ENCODE peak calls at places on chromosomes 3 and 15, in seven cellular contexts. J is activated T-cell treated with anti-CD3 and anti-CD28 coated beads for 4 hours; D is HTR-8/SVneo; E is neuronal stem cell; T is naive thymus-derived CD4-positive, alpha-beta T cell; R is AG10803; H is T-cell. M is an unnamed sample.

GRCh38 chr3:49539659-49540560 is 14.4 kb upstream of the BSN start:
- DNase-seq in R (peak), H (peak), T (peak), D (peak), E (peak), J (peak), M (peak)

GRCh38 chr3:128366652-128367051 is 100.0 kb downstream of the DNAJB8 start:
- DNase-seq in R (no peak), D (no peak), E (no peak), T (no peak), J (no peak), H (no peak), M (no peak)

GRCh38 chr3:127217594-127218456 is 24.9 kb downstream of the PRR23E start:
- DNase-seq in H (no peak), T (no peak), E (no peak), R (peak), J (no peak), D (peak), M (no peak)

GRCh38 chr3:27081566-27081965 is 287.6 kb downstream of the NEK10 start:
- DNase-seq in E (no peak), D (no peak), H (no peak), R (no peak), J (no peak), T (no peak), M (no peak)

GRCh38 chr3:150146891-150147761 is 176.4 kb upstream of the PFN2 start:
- DNase-seq in T (no peak), J (no peak), R (peak), E (no peak), D (peak), H (no peak), M (no peak)

GRCh38 chr3:171163724-171164465 is 137.4 kb upstream of the SLC2A2 start:
- DNase-seq in D (no peak), R (peak), T (no peak), E (no peak), J (no peak), H (no peak), M (no peak)

GRCh38 chr15:88048237-88048636 is 208.3 kb downstream of the NTRK3 start:
- DNase-seq in J (no peak), T (no peak), D (no peak), H (no peak), E (no peak), R (no peak), M (no peak)

GRCh38 chr3:69776926-69777581 is 37.8 kb downstream of the MITF start:
- DNase-seq in H (no peak), T (no peak), R (no peak), D (no peak), E (no peak), J (no peak), M (no peak)

GRCh38 chr15:48360841-48361240 is 29.6 kb downstream of the DUT start:
- DNase-seq in J (no peak), H (no peak), T (no peak), E (no peak), R (peak), D (no peak), M (no peak)

GRCh38 chr3:129829640-129830039 is 63.9 kb downstream of the TMCC1 start:
- DNase-seq in T (no peak), E (peak), H (no peak), D (peak), J (no peak), R (peak), M (no peak)

GRCh38 chr15:48096813-48097212 is 24.0 kb upstream of the SLC24A5 start:
- DNase-seq in E (no peak), T (no peak), H (no peak), D (peak), J (no peak), R (peak), M (no peak)

GRCh38 chr3:32757618-32758374 is 60.0 kb upstream of the TRIM71 start:
- DNase-seq in E (no peak), J (no peak), D (no peak), H (no peak), R (no peak), T (no peak), M (no peak)

GRCh38 chr15:30990451-30991300 is 752 bp downstream of the MTMR10 start:
- DNase-seq in D (no peak), T (no peak), H (no peak), J (peak), R (peak), E (no peak), M (no peak)

GRCh38 chr15:68106656-68107055 is 52.5 kb downstream of the PIAS1 start:
- DNase-seq in T (no peak), D (peak), J (no peak), E (peak), H (no peak), R (peak), M (no peak)

GRCh38 chr3:16182183-16182582 is 7.7 kb downstream of the GALNT15 start:
- DNase-seq in E (no peak), J (no peak), T (no peak), R (no peak), D (no peak), H (no peak), M (no peak)

GRCh38 chr15:64264511-64264910 is 91.5 kb downstream of the CSNK1G1 start:
- DNase-seq in R (no peak), D (no peak), T (no peak), E (no peak), H (no peak), J (no peak), M (no peak)

GRCh38 chr15:58473720-58474119 is 41.9 kb downstream of the LIPC start:
- DNase-seq in T (no peak), D (peak), J (no peak), E (no peak), H (no peak), R (peak), M (no peak)

M was measured in activated CD8-positive, alpha-beta memory T cell treated with anti-CD3 and anti-CD28 coated beads for 1 hour.